ENCODE peak calls at places on chromosomes 1 and 21, in five cellular contexts. A is AG10803, W is pancreas, N is mammary epithelial cell, I is neural progenitor cell. C is an unnamed sample.

GRCh38 chr1:223000549-223001135 is 142.4 kb downstream of the TLR5 start:
- DNase-seq in A (no peak), W (no peak), N (no peak), I (no peak), C (no peak)

GRCh38 chr1:34164510-34165381 is at the start of gene CSMD2:
- DNase-seq in A (peak), W (peak), N (peak), I (peak), C (peak)

GRCh38 chr21:36791695-36792451 is 93.0 kb downstream of the SIM2 start:
- DNase-seq in A (no peak), W (no peak), N (no peak), I (peak), C (no peak)

GRCh38 chr1:213376862-213377372 is 325.9 kb downstream of the RPS6KC1 start:
- DNase-seq in A (no peak), W (no peak), N (no peak), I (peak), C (no peak)

GRCh38 chr1:10900265-10900651 is 103.8 kb upstream of the CASZ1 start:
- DNase-seq in A (no peak), W (no peak), N (peak), I (no peak), C (no peak)

GRCh38 chr1:206430031-206430983 is 40.0 kb upstream of the IKBKE start:
- DNase-seq in A (peak), W (no peak), N (peak), I (no peak), C (peak)

GRCh38 chr1:29504266-29504665 is 267.9 kb downstream of the PTPRU start:
- DNase-seq in A (peak), W (no peak), N (no peak), I (no peak), C (no peak)

GRCh38 chr1:27525296-27526271 is 35.6 kb upstream of the WASF2 start:
- DNase-seq in A (no peak), W (no peak), N (peak), I (peak), C (peak)

GRCh38 chr1:2279210-2279639 is 51.1 kb downstream of the SKI start:
- DNase-seq in A (peak), W (peak), N (no peak), I (peak), C (peak)

GRCh38 chr1:177286396-177286795 is 115.6 kb downstream of the BRINP2 start:
- DNase-seq in A (peak), W (no peak), N (no peak), I (no peak), C (no peak)

GRCh38 chr1:6884652-6885153 is 99.4 kb downstream of the CAMTA1 start:
- DNase-seq in A (no peak), W (no peak), N (no peak), I (no peak), C (no peak)

GRCh38 chr1:19463204-19463803 is 22.0 kb downstream of the CAPZB start:
- DNase-seq in A (no peak), W (no peak), N (no peak), I (no peak), C (no peak)

GRCh38 chr1:239858058-239858457 is 233.6 kb upstream of the FMN2 start:
- DNase-seq in A (no peak), W (no peak), N (peak), I (peak), C (peak)

GRCh38 chr1:202888204-202888506 is 794 bp downstream of the RABIF start:
- DNase-seq in A (peak), W (no peak), N (no peak), I (no peak), C (peak)

GRCh38 chr1:102434421-102434820 is 437.7 kb upstream of the OLFM3 start:
- DNase-seq in A (no peak), W (no peak), N (peak), I (peak), C (peak)
- TF ChIP-seq CTCF in A (peak), W (no peak), N (peak), I (peak), C (peak)

DNA sequence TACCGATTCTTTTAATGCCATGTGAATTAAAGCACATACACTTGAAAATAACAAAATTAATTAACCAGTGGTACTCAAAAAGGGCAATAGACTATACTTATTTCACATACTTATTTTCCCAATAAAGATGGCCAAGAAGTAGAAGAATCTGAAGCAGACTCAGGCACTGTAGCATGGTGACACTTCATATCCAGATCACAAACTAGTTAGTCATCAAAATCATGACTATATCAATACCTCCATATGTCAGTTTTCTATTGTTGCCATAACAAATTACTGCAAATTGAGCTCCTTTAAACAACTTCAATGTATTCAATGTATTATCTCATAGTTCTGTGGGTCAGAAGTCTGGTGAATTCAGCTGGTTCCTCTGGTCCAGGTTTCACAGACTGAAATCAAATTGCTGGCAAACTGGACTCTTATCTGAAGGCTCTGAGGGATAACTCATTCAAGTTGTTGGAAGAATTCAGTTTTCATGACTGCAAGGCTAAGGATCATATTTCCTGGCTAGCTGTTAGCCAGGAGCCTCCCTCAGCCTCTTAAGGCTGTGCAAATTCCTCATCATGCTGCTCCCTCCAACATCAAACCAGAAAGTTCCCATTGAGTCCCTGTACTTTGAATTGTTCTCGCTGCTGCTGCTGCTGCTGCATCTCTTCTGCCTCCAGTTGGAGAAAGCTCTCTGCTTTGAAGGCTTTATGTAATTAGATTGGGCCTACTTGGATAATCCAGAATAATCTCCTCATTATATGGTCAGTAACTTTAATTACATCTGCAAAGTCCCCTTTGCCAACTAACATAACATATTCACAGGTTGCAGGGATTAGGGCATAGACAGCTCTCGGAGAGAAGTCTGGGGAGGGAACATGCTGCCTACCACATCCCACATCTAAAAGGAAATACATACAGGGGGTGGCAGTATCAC is 91.5 kb downstream of the MRPL39 start:
- DNase-seq in A (peak), W (no peak), N (no peak), I (no peak), C (no peak)
- H3K4me3 ChIP-seq in A (no peak), W (no peak), N (no peak), I (no peak), C (no peak)

GRCh38 chr1:199955235-199955634 is 72.3 kb upstream of the NR5A2 start:
- DNase-seq in A (no peak), W (no peak), N (no peak), I (no peak), C (no peak)

GRCh38 chr1:199959033-199959774 is 68.3 kb upstream of the NR5A2 start:
- DNase-seq in A (no peak), W (no peak), N (no peak), I (no peak), C (no peak)

GRCh38 chr1:199956005-199956404 is 71.5 kb upstream of the NR5A2 start:
- DNase-seq in A (no peak), W (no peak), N (no peak), I (peak), C (no peak)

GRCh38 chr1:199959775-199960110 is 67.8 kb upstream of the NR5A2 start:
- DNase-seq in A (no peak), W (no peak), N (no peak), I (no peak), C (no peak)

DNA sequence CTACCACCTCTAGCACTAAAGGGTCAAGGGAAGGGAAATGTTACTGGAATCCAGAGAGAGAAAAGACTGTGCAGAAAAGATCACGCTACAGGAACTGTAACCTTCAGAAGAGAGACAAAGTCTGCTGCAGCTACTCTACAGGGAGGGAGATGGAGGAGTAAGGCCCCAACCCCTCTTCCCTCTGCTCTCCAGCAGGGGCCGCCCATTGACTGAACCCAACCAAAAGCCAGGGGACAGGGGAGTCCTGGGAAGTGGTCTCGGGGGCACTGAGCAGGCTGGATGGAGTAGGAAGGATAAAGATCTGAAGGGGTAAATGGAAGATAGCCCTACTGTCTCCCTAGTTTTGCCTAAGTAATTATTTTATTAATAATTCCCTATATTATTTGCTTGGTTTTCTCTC is 72.8 kb upstream of the NR5A2 start:
- DNase-seq in A (no peak), W (peak), N (no peak), I (peak), C (no peak)
- TF ChIP-seq CTCF in A (peak), W (peak), N (peak), I (peak), C (peak)

GRCh38 chr21:31877558-31877957 is 4.7 kb downstream of the HUNK start:
- DNase-seq in A (no peak), W (no peak), N (no peak), I (no peak), C (no peak)

GRCh38 chr21:31879251-31879650 is 6.4 kb downstream of the HUNK start:
- DNase-seq in A (no peak), W (no peak), N (no peak), I (no peak), C (no peak)

GRCh38 chr21:31880816-31881215 is 8.0 kb downstream of the HUNK start:
- DNase-seq in A (no peak), W (no peak), N (no peak), I (no peak), C (no peak)

GRCh38 chr21:31879911-31880310 is 7.1 kb downstream of the HUNK start:
- DNase-seq in A (no peak), W (no peak), N (no peak), I (no peak), C (no peak)

GRCh38 chr21:31878831-31879230 is 6.0 kb downstream of the HUNK start:
- DNase-seq in A (no peak), W (no peak), N (no peak), I (no peak), C (no peak)
- H3K4me3 ChIP-seq in A (no peak), W (no peak), N (no peak), I (no peak), C (no peak)

DNA sequence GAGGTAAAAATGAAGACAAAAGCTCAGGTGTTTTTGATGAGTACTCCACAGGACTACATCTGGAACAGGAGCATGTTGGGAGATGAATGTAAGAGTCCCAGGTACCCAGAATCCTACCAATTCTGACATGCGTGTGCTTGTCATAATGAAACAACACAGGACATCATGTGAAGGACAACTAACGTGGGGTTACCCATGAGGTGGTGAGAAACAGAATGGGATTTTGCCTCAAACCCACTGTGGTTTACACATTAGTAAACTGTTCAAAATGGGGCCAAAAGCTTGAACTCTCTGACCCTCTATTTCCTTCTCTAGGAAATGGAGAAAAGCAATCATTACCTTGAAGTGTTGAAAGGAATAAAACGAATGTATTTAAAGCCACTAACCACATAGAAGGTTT is 266.2 kb downstream of the RGS7 start:
- DNase-seq in A (no peak), W (no peak), N (no peak), I (no peak), C (no peak)
- TF ChIP-seq CTCF in A (no peak), W (no peak), N (no peak), I (no peak), C (no peak)

DNA sequence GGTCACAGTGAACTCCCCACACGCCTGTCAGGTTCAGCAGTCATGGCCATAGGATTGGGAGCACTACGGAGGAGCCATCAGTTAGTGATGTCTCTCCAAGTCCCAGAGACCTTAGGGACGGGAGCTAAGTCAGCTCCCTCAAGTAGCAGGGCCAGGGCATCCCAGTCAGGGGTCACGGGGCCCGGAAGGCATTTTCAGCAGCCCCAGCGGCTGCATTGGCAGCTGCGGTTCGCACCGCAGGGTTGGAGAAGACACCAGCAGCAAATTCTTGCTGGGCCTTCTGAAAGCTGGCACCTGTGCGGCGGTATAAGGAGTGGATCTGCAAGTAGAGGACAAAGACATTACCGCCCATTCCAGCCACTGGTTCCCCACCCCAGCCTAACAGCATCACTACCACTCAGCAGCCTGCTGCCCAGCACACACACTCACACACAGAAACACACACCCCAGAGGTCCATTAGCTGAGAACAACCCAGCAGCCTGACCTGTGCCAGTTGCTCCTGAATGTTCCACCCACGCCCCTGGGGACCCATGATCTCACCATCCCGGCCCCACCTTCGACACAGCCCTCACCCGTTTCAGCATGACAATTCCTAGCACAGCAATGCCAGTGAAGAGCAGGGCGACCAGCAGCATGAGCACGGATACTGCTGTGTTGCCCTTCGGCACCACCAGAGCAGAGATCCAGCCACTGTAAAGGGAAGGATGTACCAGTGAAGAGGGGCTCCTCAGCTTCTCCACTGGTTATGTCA is 994 bp upstream of the ENTREP3 start:
- DNase-seq in A (no peak), W (no peak), N (no peak), I (no peak), C (no peak)
- H3K4me3 ChIP-seq in A (peak), W (no peak), N (no peak), I (no peak), C (no peak)

GRCh38 chr1:226405411-226405988 is 2.4 kb downstream of the PARP1 start:
- DNase-seq in A (no peak), W (no peak), N (no peak), I (peak), C (no peak)
- TF ChIP-seq CTCF in A (no peak), W (no peak), N (no peak), I (no peak), C (no peak)

GRCh38 chr1:56146449-56146848 is 432.9 kb downstream of the PLPP3 start:
- DNase-seq in A (peak), W (no peak), N (no peak), I (no peak), C (peak)

GRCh38 chr1:56139786-56140185 is 439.6 kb downstream of the PLPP3 start:
- DNase-seq in A (no peak), W (no peak), N (no peak), I (no peak), C (no peak)

GRCh38 chr1:56137829-56138505 is 441.4 kb downstream of the PLPP3 start:
- DNase-seq in A (no peak), W (no peak), N (no peak), I (no peak), C (peak)

GRCh38 chr1:56145524-56145923 is 433.8 kb downstream of the PLPP3 start:
- DNase-seq in A (no peak), W (no peak), N (no peak), I (no peak), C (no peak)

DNA sequence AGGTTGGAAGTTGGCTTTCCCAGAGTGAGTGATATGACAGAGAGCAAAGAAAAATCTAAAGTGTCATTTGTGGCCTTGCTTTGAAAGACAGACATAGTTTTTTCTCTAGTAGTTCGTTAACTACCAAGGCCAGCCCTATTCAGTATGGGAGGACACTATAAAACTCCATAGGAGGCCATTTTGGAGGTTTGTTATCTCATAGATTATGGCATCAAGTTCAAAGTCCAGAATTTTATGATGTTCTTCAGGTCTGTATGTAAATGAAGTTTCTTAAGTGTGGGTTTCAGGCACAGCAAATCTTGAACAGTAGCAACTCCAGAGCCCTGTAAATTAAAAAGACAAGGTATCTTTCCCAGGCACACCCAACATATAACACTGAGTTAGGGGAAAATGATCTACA is 437.1 kb downstream of the PLPP3 start:
- DNase-seq in A (no peak), W (no peak), N (no peak), I (no peak), C (no peak)
- H3K4me3 ChIP-seq in A (no peak), W (no peak), N (no peak), I (no peak), C (no peak)

C was measured in fibroblast of pulmonary artery.